ENCODE peak calls at places on chromosomes 4 and X, in four cellular contexts. F is mammary epithelial cell, X is transverse colon, I is astrocyte. B is an unnamed sample.

GRCh38 chr4:158949094-158949493 is 153.8 kb upstream of the RAPGEF2 start:
- DNase-seq in F (peak), X (no peak), I (peak), B (no peak)

GRCh38 chr4:25621027-25621930 is 34.4 kb upstream of the SLC34A2 start:
- DNase-seq in F (no peak), X (no peak), I (peak), B (no peak)

GRCh38 chr4:732911-733630 is 27.4 kb downstream of the PCGF3 start:
- DNase-seq in F (no peak), X (no peak), I (no peak), B (no peak)

GRCh38 chrX:136209016-136209738 is 42.0 kb downstream of the MAP7D3 start:
- DNase-seq in F (no peak), X (peak), I (peak), B (peak)

GRCh38 chr4:5883916-5884315 is 9.0 kb downstream of the CRMP1 start:
- DNase-seq in F (no peak), X (no peak), I (no peak), B (no peak)

GRCh38 chr4:102665527-102665926 is 95.2 kb downstream of the MANBA start:
- DNase-seq in F (peak), X (no peak), I (peak), B (no peak)

GRCh38 chr4:74206088-74206826 is 48.3 kb downstream of the MTHFD2L start:
- DNase-seq in F (no peak), X (no peak), I (peak), B (no peak)

GRCh38 chr4:124464836-124465235 is 247.7 kb downstream of the ANKRD50 start:
- DNase-seq in F (no peak), X (no peak), I (no peak), B (no peak)

GRCh38 chrX:117969782-117970181 is 146.8 kb downstream of the KLHL13 start:
- DNase-seq in F (no peak), X (no peak), I (no peak), B (no peak)

GRCh38 chr4:148349153-148349552 is 93.1 kb downstream of the NR3C2 start:
- DNase-seq in F (no peak), X (no peak), I (no peak), B (no peak)

GRCh38 chr4:185862340-185862739 is 50.3 kb upstream of the SORBS2 start:
- DNase-seq in F (no peak), X (no peak), I (no peak), B (no peak)

GRCh38 chr4:92304073-92304472 is 307 bp downstream of the GRID2 start:
- DNase-seq in F (no peak), X (no peak), I (no peak), B (no peak)
- H3K4me3 ChIP-seq in F (no peak), X (no peak), I (peak), B (no peak)

DNA sequence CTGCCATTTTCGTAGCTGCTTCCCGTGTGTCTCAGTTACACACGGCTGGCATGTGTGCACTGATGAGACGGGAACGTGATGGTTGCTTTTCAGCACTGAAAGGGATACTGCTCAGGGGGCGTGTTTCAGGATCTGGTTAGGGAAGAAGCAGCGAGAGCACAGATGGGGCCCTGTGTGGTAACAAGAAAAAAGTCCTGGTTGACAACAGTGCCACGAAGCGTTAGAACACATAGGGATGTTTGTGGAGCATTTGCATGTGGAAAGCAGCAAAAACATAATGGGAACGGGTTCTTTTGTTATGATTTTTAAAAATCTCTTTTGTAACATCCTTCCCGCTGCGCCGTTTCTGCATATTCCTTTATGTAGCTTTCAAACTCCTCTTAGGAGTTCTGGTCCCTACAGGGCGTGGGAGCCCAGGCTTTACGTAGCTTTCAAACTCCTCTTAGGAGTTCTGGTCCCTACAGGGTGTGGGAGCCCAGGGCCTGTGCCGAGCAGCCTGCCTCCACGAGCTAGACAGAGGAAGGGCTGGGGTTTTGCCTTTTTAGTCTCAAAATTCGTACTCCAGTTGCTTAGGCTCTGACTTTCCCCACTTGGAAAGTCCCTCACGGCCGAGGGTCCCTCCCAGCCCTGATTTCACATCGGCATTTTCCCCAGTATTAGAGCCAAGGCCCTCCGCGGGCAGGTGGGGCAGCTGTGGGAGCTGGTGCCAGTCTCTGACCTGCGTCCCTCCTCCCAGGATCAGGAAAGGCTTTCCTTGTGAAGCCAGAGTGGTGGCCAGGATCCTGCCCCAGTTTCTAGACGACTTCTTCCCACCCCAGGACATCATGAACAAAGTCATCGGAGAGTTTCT is 11.0 kb upstream of the MSANTD1 start:
- DNase-seq in F (no peak), X (no peak), I (no peak), B (no peak)
- H3K27ac ChIP-seq in F (no peak), X (no peak), I (no peak), B (no peak)

DNA sequence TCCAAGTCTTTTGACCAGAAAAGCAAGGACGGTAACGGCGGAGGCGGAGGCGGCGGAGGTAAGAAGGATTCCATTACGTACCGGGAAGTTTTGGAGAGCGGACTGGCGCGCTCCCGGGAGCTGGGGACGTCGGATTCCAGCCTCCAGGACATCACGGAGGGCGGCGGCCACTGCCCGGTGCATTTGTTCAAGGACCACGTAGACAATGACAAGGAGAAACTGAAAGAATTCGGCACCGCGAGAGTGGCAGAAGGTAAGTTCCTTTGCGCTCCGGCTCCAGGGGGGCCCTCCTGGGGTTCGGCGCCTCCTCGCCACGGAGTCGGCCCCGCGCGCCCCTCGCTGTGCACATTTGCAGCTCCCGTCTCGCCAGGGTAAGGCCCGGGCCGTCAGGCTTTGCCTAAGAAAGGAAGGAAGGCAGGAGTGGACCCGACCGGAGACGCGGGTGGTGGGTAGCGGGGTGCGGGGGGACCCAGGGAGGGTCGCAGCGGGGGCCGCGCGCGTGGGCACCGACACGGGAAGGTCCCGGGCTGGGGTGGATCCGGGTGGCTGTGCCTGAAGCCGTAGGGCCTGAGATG is 418 bp downstream of the SHOX start:
- DNase-seq in F (no peak), X (no peak), I (no peak), B (no peak)
- H3K4me3 ChIP-seq in F (no peak), X (no peak), I (no peak), B (no peak)

DNA sequence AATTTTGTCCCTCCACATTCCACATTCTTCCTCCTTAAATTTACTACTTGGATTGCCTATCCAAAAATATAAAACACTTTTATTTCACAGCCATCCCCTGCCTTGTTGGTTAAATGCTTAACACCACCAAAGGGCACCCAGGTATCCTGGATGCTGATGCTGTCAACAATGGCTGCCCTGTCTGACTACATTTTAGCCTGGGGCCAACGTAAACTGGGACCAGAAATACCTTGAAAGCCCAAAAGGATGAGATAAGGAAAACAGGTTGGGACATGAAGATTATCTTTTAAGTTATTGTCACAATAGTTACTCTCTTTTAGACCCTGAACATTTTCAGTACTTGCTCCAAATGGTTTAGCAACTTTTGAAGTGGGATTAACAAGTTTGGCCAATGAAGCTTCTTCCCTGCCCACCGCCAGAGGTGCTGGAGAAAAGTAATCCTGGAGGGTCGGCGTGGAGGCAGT is 775 bp upstream of the YIPF6 start:
- DNase-seq in F (no peak), X (no peak), I (no peak), B (no peak)
- H3K27ac ChIP-seq in F (peak), X (peak), I (peak), B (peak)

GRCh38 chrX:153775631-153776595 is 4.9 kb upstream of the SRPK3 start:
- DNase-seq in F (no peak), X (no peak), I (no peak), B (no peak)
- H3K4me3 ChIP-seq in F (no peak), X (no peak), I (no peak), B (no peak)

GRCh38 chr4:80226091-80226490 is 28.8 kb downstream of the PRDM8 start:
- DNase-seq in F (no peak), X (no peak), I (no peak), B (no peak)

GRCh38 chr4:80229590-80229989 is 32.3 kb downstream of the PRDM8 start:
- DNase-seq in F (no peak), X (no peak), I (no peak), B (no peak)

GRCh38 chr4:80228460-80228859 is 31.2 kb downstream of the PRDM8 start:
- DNase-seq in F (no peak), X (no peak), I (no peak), B (no peak)

GRCh38 chr4:80231180-80231579 is 33.9 kb downstream of the PRDM8 start:
- DNase-seq in F (no peak), X (no peak), I (peak), B (no peak)

GRCh38 chr4:80229128-80229527 is 31.8 kb downstream of the PRDM8 start:
- DNase-seq in F (no peak), X (no peak), I (no peak), B (no peak)
- H3K27ac ChIP-seq in F (no peak), X (no peak), I (no peak), B (no peak)

DNA sequence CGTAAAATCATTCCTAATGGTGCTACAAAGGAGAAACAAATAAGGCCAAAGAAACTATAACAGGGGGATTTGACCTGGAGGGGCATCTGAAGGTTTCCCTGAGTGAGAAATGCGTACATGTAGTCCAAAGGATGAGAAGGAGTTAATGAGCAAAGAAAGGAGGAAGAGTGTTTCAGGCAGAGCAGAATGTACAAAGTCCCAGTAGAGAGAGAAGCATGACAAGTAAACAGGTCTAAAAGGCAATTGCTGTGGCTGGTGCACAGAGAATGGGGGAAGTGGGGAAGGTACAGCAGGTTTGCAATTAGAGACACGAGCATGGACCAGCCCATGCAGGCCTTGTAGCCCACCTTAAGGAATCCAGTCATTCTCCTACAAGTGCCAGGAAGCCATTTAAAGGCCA is 145.5 kb downstream of the TSPAN5 start:
- DNase-seq in F (no peak), X (no peak), I (no peak), B (no peak)
- H3K4me3 ChIP-seq in F (no peak), X (no peak), I (no peak), B (no peak)

DNA sequence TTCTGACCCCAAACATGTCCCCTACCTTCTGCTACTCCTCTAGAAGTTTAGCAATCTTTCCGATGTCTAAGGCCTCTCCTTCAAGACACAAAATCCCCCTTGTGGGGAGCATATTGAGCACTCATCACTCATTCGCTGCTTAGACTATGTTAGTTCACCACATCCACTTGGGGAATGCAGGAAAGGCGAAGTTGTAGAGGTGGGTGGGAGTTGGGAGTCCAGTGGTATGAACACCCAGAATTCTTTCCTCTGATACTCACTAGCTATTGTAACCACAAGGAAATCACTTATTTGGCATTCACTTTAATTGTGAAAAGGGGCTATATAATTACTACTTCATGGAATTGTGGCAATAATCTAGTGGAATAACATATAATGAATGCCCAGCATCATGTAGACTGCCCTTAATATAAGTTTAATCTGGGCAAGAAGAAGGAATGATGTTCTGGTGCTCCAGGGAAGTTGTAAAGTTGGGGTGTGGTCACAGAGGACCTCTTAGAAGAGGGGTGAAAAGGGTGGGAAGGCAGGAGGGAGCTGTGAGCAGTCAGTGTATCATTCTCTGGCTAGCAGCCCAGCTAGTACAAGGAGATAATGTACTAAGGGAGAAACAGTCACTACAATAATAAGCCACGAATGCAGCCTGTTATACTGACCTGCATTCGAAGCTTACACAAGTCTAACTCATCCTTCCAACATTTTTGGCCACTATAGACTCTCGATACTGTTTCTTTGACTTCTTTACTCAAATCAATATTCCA is 468.2 kb upstream of the DIPK2B start:
- DNase-seq in F (peak), X (no peak), I (peak), B (no peak)
- H3K27ac ChIP-seq in F (peak), X (no peak), I (peak), B (no peak)

B was measured in CD8-positive, alpha-beta memory T cell.